ENCODE peak calls at places on chromosomes 16 and 17, in seven cellular contexts. One of them, this sample, is unnamed.

GRCh38 chr17:67514998-67515397 is 137.9 kb downstream of the PITPNC1 start:
- DNase-seq in SK-N-SH: no peak
- DNase-seq in K562: no peak
- DNase-seq in GM12878: no peak
- DNase-seq in HepG2: no peak
- DNase-seq in GM12892: peak
- DNase-seq in H1: no peak
- DNase-seq in this sample: peak

GRCh38 chr16:50523710-50524109 is 24.5 kb upstream of the NKD1 start:
- DNase-seq in HepG2: no peak
- DNase-seq in SK-N-SH: no peak
- DNase-seq in K562: no peak
- DNase-seq in GM12878: no peak
- DNase-seq in GM12892: no peak
- DNase-seq in H1: no peak
- DNase-seq in this sample: no peak

GRCh38 chr16:87233928-87234327 is 83.3 kb downstream of the C16orf95 start:
- DNase-seq in GM12892: no peak
- DNase-seq in H1: no peak
- DNase-seq in K562: peak
- DNase-seq in GM12878: no peak
- DNase-seq in HepG2: peak
- DNase-seq in SK-N-SH: no peak
- DNase-seq in this sample: no peak

GRCh38 chr17:42531455-42532354 is 4.3 kb upstream of the NAGLU start:
- DNase-seq in GM12878: no peak
- DNase-seq in GM12892: no peak
- DNase-seq in HepG2: peak
- DNase-seq in H1: no peak
- DNase-seq in SK-N-SH: peak
- DNase-seq in K562: peak
- DNase-seq in this sample: no peak

GRCh38 chr17:61200349-61200735 is 199.3 kb upstream of the TBX2 start:
- DNase-seq in K562: no peak
- DNase-seq in H1: peak
- DNase-seq in GM12878: no peak
- DNase-seq in HepG2: no peak
- DNase-seq in GM12892: no peak
- DNase-seq in SK-N-SH: no peak
- DNase-seq in this sample: no peak

GRCh38 chr16:72840591-72841381 is 207.1 kb downstream of the ZFHX3 start:
- DNase-seq in H1: no peak
- DNase-seq in K562: no peak
- DNase-seq in GM12878: no peak
- DNase-seq in GM12892: no peak
- DNase-seq in SK-N-SH: no peak
- DNase-seq in HepG2: no peak
- DNase-seq in this sample: no peak

GRCh38 chr17:37158290-37158689 is 209.5 kb downstream of the AATF start:
- DNase-seq in K562: no peak
- DNase-seq in SK-N-SH: no peak
- DNase-seq in H1: no peak
- DNase-seq in GM12892: no peak
- DNase-seq in GM12878: no peak
- DNase-seq in HepG2: no peak
- DNase-seq in this sample: no peak

GRCh38 chr17:46917516-46917915 is 5.4 kb upstream of the GOSR2 start:
- DNase-seq in H1: no peak
- DNase-seq in HepG2: no peak
- DNase-seq in GM12892: no peak
- DNase-seq in SK-N-SH: no peak
- DNase-seq in K562: no peak
- DNase-seq in GM12878: no peak
- DNase-seq in this sample: no peak

GRCh38 chr17:74547736-74548135 is 1.8 kb upstream of the CD300C start:
- DNase-seq in H1: no peak
- DNase-seq in SK-N-SH: no peak
- DNase-seq in GM12892: no peak
- DNase-seq in HepG2: no peak
- DNase-seq in GM12878: no peak
- DNase-seq in K562: no peak
- DNase-seq in this sample: no peak

GRCh38 chr16:59021751-59022150 is 287.6 kb upstream of the GOT2 start:
- DNase-seq in GM12892: no peak
- DNase-seq in SK-N-SH: no peak
- DNase-seq in HepG2: no peak
- DNase-seq in GM12878: no peak
- DNase-seq in K562: no peak
- DNase-seq in H1: no peak
- DNase-seq in this sample: no peak

GRCh38 chr17:79615926-79616325 is 5.1 kb upstream of the RBFOX3 start:
- DNase-seq in HepG2: no peak
- DNase-seq in GM12892: no peak
- DNase-seq in SK-N-SH: no peak
- DNase-seq in K562: no peak
- DNase-seq in GM12878: no peak
- DNase-seq in H1: no peak
- DNase-seq in this sample: no peak

GRCh38 chr16:31088459-31089183 is at the start of gene PRSS53:
- DNase-seq in HepG2: no peak
- DNase-seq in K562: no peak
- DNase-seq in SK-N-SH: no peak
- DNase-seq in GM12892: no peak
- DNase-seq in H1: no peak
- DNase-seq in GM12878: no peak
- DNase-seq in this sample: no peak

GRCh38 chr17:81245024-81245664 is 6.0 kb downstream of the NDUFAF8 start:
- DNase-seq in GM12878: peak
- DNase-seq in SK-N-SH: no peak
- DNase-seq in GM12892: peak
- DNase-seq in HepG2: no peak
- DNase-seq in H1: no peak
- DNase-seq in K562: no peak
- DNase-seq in this sample: peak

GRCh38 chr17:3557768-3558583 is at the start of gene TRPV3:
- DNase-seq in K562: peak
- DNase-seq in H1: no peak
- DNase-seq in GM12878: peak
- DNase-seq in GM12892: peak
- DNase-seq in HepG2: no peak
- DNase-seq in SK-N-SH: no peak
- DNase-seq in this sample: peak

GRCh38 chr17:1934901-1935300 is 90.2 kb downstream of the RTN4RL1 start:
- DNase-seq in H1: no peak
- DNase-seq in SK-N-SH: no peak
- DNase-seq in GM12892: no peak
- DNase-seq in GM12878: no peak
- DNase-seq in K562: no peak
- DNase-seq in HepG2: no peak
- DNase-seq in this sample: no peak

GRCh38 chr17:1937461-1937860 is 87.7 kb downstream of the RTN4RL1 start:
- DNase-seq in HepG2: no peak
- DNase-seq in GM12892: no peak
- DNase-seq in GM12878: no peak
- DNase-seq in H1: no peak
- DNase-seq in SK-N-SH: no peak
- DNase-seq in K562: no peak
- DNase-seq in this sample: no peak

GRCh38 chr17:1931759-1932579 is 93.2 kb downstream of the RTN4RL1 start:
- DNase-seq in SK-N-SH: no peak
- DNase-seq in H1: no peak
- DNase-seq in GM12878: no peak
- DNase-seq in GM12892: no peak
- DNase-seq in HepG2: peak
- DNase-seq in K562: no peak
- DNase-seq in this sample: no peak

GRCh38 chr17:1936766-1937165 is 88.4 kb downstream of the RTN4RL1 start:
- DNase-seq in K562: no peak
- DNase-seq in SK-N-SH: no peak
- DNase-seq in GM12878: no peak
- DNase-seq in H1: no peak
- DNase-seq in GM12892: no peak
- DNase-seq in HepG2: no peak
- DNase-seq in this sample: no peak

DNA sequence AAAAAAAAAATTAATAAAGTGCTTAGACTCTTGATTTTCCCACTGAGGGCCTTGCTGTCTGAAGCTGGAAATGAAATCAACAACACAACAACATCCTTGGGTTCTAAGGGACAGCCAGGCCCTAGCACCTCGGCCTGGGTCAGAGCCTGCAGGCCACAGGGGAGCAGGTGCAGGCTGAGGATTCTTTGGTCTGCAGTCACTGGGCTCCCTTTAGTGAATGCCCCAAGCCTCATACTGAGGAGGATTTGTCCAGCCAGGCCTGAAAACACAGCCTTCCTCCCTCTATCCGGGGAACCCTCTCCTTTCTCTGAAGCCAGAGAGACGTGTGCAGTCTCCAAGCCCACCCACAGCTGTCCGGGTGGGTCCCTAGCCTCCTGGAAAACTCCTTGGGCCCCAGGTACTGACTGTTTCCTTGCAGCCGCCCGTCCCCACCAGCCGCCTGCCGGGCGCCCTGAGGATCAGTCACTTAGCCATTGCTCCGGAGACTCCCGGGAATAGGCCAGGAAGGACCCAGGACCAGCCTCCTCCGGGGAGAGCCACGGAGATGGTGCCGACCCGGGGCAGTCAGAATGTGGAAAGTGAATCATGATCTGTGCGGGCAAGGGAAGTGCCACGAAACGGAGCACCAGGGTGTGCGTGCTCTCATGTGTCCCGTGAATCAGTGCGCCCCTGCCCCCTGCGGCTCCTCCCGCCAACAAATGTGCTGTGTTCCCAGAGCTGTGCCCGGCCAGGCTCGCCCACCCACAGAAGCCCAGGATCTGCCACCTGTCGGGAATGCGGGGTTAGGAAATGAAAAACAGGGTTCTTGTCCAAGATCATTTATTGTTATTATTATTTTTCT is 91.0 kb downstream of the RTN4RL1 start:
- DNase-seq in GM12892: no peak
- DNase-seq in GM12878: no peak
- DNase-seq in SK-N-SH: no peak
- DNase-seq in K562: no peak
- DNase-seq in H1: no peak
- DNase-seq in HepG2: no peak
- DNase-seq in this sample: no peak
- TF ChIP-seq TAF1 in GM12892: no peak
- TF ChIP-seq TAF1 in GM12878: no peak
- TF ChIP-seq TAF1 in SK-N-SH: no peak
- TF ChIP-seq TAF1 in K562: no peak
- TF ChIP-seq TAF1 in H1: no peak
- TF ChIP-seq TAF1 in HepG2: no peak
- TF ChIP-seq TAF1 in this sample: no peak

GRCh38 chr17:29352146-29352545 is 38.0 kb upstream of the TAOK1 start:
- DNase-seq in H1: no peak
- DNase-seq in SK-N-SH: no peak
- DNase-seq in HepG2: no peak
- DNase-seq in GM12878: no peak
- DNase-seq in GM12892: no peak
- DNase-seq in K562: no peak
- DNase-seq in this sample: no peak
- TF ChIP-seq TAF1 in H1: no peak
- TF ChIP-seq TAF1 in SK-N-SH: no peak
- TF ChIP-seq TAF1 in HepG2: no peak
- TF ChIP-seq TAF1 in GM12878: no peak
- TF ChIP-seq TAF1 in GM12892: no peak
- TF ChIP-seq TAF1 in K562: no peak
- TF ChIP-seq TAF1 in this sample: no peak

GRCh38 chr17:48051706-48052486 is 3.7 kb downstream of the NFE2L1 start:
- DNase-seq in SK-N-SH: no peak
- DNase-seq in K562: peak
- DNase-seq in GM12892: no peak
- DNase-seq in GM12878: no peak
- DNase-seq in HepG2: peak
- DNase-seq in H1: no peak
- DNase-seq in this sample: no peak
- TF ChIP-seq TAF1 in SK-N-SH: no peak
- TF ChIP-seq TAF1 in K562: no peak
- TF ChIP-seq TAF1 in GM12892: no peak
- TF ChIP-seq TAF1 in GM12878: no peak
- TF ChIP-seq TAF1 in HepG2: no peak
- TF ChIP-seq TAF1 in H1: no peak
- TF ChIP-seq TAF1 in this sample: no peak

DNA sequence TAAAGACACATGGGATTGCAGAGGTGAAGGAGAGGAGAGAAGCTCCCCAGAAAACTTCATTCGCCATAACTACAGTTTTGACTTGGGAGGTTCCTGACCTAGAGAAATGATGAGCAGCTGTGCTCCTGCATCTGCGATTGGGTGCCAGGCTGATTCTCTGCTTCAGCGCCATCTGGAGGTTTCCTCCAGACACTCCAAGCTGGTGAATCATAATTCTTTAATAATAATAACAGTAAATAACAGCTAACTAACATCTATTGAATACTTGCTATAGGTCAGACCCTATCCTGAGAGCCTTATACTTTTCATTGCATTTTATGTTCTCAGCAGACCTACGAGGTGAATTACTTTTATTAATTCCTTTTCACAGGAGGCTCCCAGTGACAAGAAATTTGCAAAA is 575.8 kb downstream of the TOX3 start:
- DNase-seq in HepG2: no peak
- DNase-seq in H1: no peak
- DNase-seq in GM12878: no peak
- DNase-seq in K562: peak
- DNase-seq in SK-N-SH: peak
- DNase-seq in GM12892: no peak
- DNase-seq in this sample: no peak
- TF ChIP-seq TAF1 in HepG2: no peak
- TF ChIP-seq TAF1 in H1: no peak
- TF ChIP-seq TAF1 in GM12878: no peak
- TF ChIP-seq TAF1 in K562: no peak
- TF ChIP-seq TAF1 in SK-N-SH: no peak
- TF ChIP-seq TAF1 in GM12892: no peak
- TF ChIP-seq TAF1 in this sample: no peak

GRCh38 chr17:17780941-17781590 is 55.7 kb downstream of the SREBF1 start:
- DNase-seq in H1: peak
- DNase-seq in GM12892: no peak
- DNase-seq in K562: no peak
- DNase-seq in HepG2: no peak
- DNase-seq in SK-N-SH: peak
- DNase-seq in GM12878: no peak
- DNase-seq in this sample: no peak
- TF ChIP-seq TAF1 in H1: no peak
- TF ChIP-seq TAF1 in GM12892: no peak
- TF ChIP-seq TAF1 in K562: no peak
- TF ChIP-seq TAF1 in HepG2: no peak
- TF ChIP-seq TAF1 in SK-N-SH: no peak
- TF ChIP-seq TAF1 in GM12878: no peak
- TF ChIP-seq TAF1 in this sample: no peak

DNA sequence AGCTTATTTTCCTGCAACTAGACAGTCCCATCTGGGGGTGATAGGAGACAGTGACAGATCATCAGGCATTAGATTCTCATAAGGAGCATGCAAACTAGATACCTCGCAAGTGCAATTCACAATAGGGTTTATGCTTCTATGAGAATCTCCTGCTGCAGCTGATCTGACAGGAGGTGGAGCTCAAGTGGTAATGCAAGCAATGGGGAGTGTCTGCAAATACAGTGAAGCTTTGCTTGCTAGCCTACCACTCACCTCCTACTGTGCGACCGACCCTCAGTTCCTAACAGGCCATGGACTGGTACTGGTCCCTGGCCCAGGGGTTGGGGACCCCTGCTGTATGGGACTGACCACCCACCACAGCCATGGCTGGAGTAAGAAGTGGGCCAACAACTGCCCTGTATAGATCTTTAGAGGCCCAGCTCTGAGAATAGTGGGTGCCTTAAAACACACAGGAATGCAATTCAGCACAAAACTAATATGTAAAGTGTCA is 26.0 kb upstream of the IRX3 start:
- DNase-seq in SK-N-SH: no peak
- DNase-seq in GM12878: no peak
- DNase-seq in GM12892: no peak
- DNase-seq in K562: no peak
- DNase-seq in HepG2: no peak
- DNase-seq in H1: no peak
- DNase-seq in this sample: no peak
- TF ChIP-seq TAF1 in SK-N-SH: no peak
- TF ChIP-seq TAF1 in GM12878: no peak
- TF ChIP-seq TAF1 in GM12892: no peak
- TF ChIP-seq TAF1 in K562: no peak
- TF ChIP-seq TAF1 in HepG2: no peak
- TF ChIP-seq TAF1 in H1: no peak
- TF ChIP-seq TAF1 in this sample: no peak

This sample was measured in GM12891.